ENCODE peak calls at places on chromosomes 13 and 19, in five cellular contexts. One of them, this sample, is unnamed.

GRCh38 chr13:23586336-23586735 is 16.1 kb downstream of the TNFRSF19 start:
- DNase-seq in neural progenitor cell: no peak
- DNase-seq in DND-41: no peak
- DNase-seq in PC-3: no peak
- DNase-seq in MM.1S: no peak
- DNase-seq in this sample: no peak

GRCh38 chr13:67119481-67119883 is 110.7 kb downstream of the PCDH9 start:
- DNase-seq in neural progenitor cell: no peak
- DNase-seq in PC-3: peak
- DNase-seq in MM.1S: no peak
- DNase-seq in DND-41: no peak
- DNase-seq in this sample: no peak

GRCh38 chr19:14437578-14438140 is 4.6 kb downstream of the PKN1 start:
- DNase-seq in MM.1S: no peak
- DNase-seq in DND-41: no peak
- DNase-seq in neural progenitor cell: no peak
- DNase-seq in PC-3: no peak
- DNase-seq in this sample: no peak

GRCh38 chr13:111907341-111907880 is 159.5 kb upstream of the SOX1 start:
- DNase-seq in DND-41: no peak
- DNase-seq in neural progenitor cell: no peak
- DNase-seq in MM.1S: no peak
- DNase-seq in PC-3: no peak
- DNase-seq in this sample: peak

GRCh38 chr13:43611631-43612416 is 174.9 kb downstream of the ENOX1 start:
- DNase-seq in PC-3: no peak
- DNase-seq in DND-41: no peak
- DNase-seq in MM.1S: no peak
- DNase-seq in neural progenitor cell: no peak
- DNase-seq in this sample: no peak

GRCh38 chr19:10975374-10976036 is 14.7 kb downstream of the SMARCA4 start:
- DNase-seq in DND-41: no peak
- DNase-seq in MM.1S: no peak
- DNase-seq in neural progenitor cell: no peak
- DNase-seq in PC-3: no peak
- DNase-seq in this sample: no peak

GRCh38 chr19:58203814-58204475 is 21.1 kb downstream of the ZNF274 start:
- DNase-seq in MM.1S: no peak
- DNase-seq in neural progenitor cell: no peak
- DNase-seq in PC-3: no peak
- DNase-seq in DND-41: no peak
- DNase-seq in this sample: no peak

GRCh38 chr19:15252398-15253018 is 20.3 kb upstream of the EPHX3 start:
- DNase-seq in PC-3: no peak
- DNase-seq in neural progenitor cell: peak
- DNase-seq in DND-41: peak
- DNase-seq in MM.1S: no peak
- DNase-seq in this sample: peak

GRCh38 chr19:610801-611505 is 21.3 kb downstream of the HCN2 start:
- DNase-seq in neural progenitor cell: no peak
- DNase-seq in PC-3: no peak
- DNase-seq in DND-41: peak
- DNase-seq in MM.1S: no peak
- DNase-seq in this sample: no peak

GRCh38 chr19:17625043-17625442 is 63.1 kb downstream of the UNC13A start:
- DNase-seq in DND-41: no peak
- DNase-seq in MM.1S: no peak
- DNase-seq in neural progenitor cell: no peak
- DNase-seq in PC-3: no peak
- DNase-seq in this sample: no peak

GRCh38 chr13:76621726-76622125 is 264.5 kb downstream of the KCTD12 start:
- DNase-seq in MM.1S: no peak
- DNase-seq in neural progenitor cell: no peak
- DNase-seq in DND-41: no peak
- DNase-seq in PC-3: no peak
- DNase-seq in this sample: no peak

GRCh38 chr13:72185756-72186155 is 318.8 kb upstream of the DACH1 start:
- DNase-seq in PC-3: no peak
- DNase-seq in MM.1S: no peak
- DNase-seq in neural progenitor cell: no peak
- DNase-seq in DND-41: no peak
- DNase-seq in this sample: no peak

GRCh38 chr19:54081032-54081431 is at the start of gene TARM1:
- DNase-seq in PC-3: no peak
- DNase-seq in MM.1S: no peak
- DNase-seq in neural progenitor cell: no peak
- DNase-seq in DND-41: no peak
- DNase-seq in this sample: no peak

GRCh38 chr19:17226002-17226933 is at the start of gene OCEL1:
- DNase-seq in DND-41: peak
- DNase-seq in neural progenitor cell: peak
- DNase-seq in PC-3: peak
- DNase-seq in MM.1S: peak
- DNase-seq in this sample: peak

GRCh38 chr13:87274209-87274819 is 396.9 kb upstream of the SLITRK5 start:
- DNase-seq in PC-3: peak
- DNase-seq in DND-41: peak
- DNase-seq in neural progenitor cell: peak
- DNase-seq in MM.1S: peak
- DNase-seq in this sample: peak

GRCh38 chr13:51585234-51585672 is 991 bp downstream of the WDFY2 start:
- DNase-seq in neural progenitor cell: no peak
- DNase-seq in DND-41: peak
- DNase-seq in PC-3: no peak
- DNase-seq in MM.1S: no peak
- DNase-seq in this sample: no peak

GRCh38 chr19:12899891-12900518 is 9.0 kb downstream of the GCDH start:
- DNase-seq in neural progenitor cell: no peak
- DNase-seq in PC-3: no peak
- DNase-seq in DND-41: no peak
- DNase-seq in MM.1S: peak
- DNase-seq in this sample: no peak

GRCh38 chr13:60261432-60262351 is 98.0 kb upstream of the DIAPH3 start:
- DNase-seq in MM.1S: no peak
- DNase-seq in PC-3: no peak
- DNase-seq in DND-41: no peak
- DNase-seq in neural progenitor cell: peak
- DNase-seq in this sample: peak

GRCh38 chr13:19289180-19289579 is 107.6 kb upstream of the TUBA3C start:
- DNase-seq in DND-41: no peak
- DNase-seq in PC-3: no peak
- DNase-seq in neural progenitor cell: no peak
- DNase-seq in MM.1S: no peak
- DNase-seq in this sample: no peak

GRCh38 chr19:16325671-16326400 is 1.2 kb downstream of the KLF2 start:
- DNase-seq in PC-3: no peak
- DNase-seq in DND-41: no peak
- DNase-seq in neural progenitor cell: peak
- DNase-seq in MM.1S: peak
- DNase-seq in this sample: peak

GRCh38 chr19:44847144-44848035 is 1.3 kb downstream of the NECTIN2 start:
- DNase-seq in PC-3: peak
- DNase-seq in neural progenitor cell: peak
- DNase-seq in DND-41: no peak
- DNase-seq in MM.1S: no peak
- DNase-seq in this sample: peak

GRCh38 chr19:29943615-29944014 is 1.6 kb downstream of the URI1 start:
- DNase-seq in PC-3: no peak
- DNase-seq in DND-41: no peak
- DNase-seq in MM.1S: no peak
- DNase-seq in neural progenitor cell: no peak
- DNase-seq in this sample: no peak

GRCh38 chr13:110274687-110275086 is 32.3 kb downstream of the COL4A1 start:
- DNase-seq in neural progenitor cell: peak
- DNase-seq in MM.1S: no peak
- DNase-seq in PC-3: peak
- DNase-seq in DND-41: no peak
- DNase-seq in this sample: peak
- TF ChIP-seq CTCF in neural progenitor cell: peak
- TF ChIP-seq CTCF in MM.1S: no peak
- TF ChIP-seq CTCF in PC-3: peak
- TF ChIP-seq CTCF in DND-41: no peak
- TF ChIP-seq CTCF in this sample: peak

GRCh38 chr19:55486971-55487883 is 1.0 kb upstream of the SSC5D start:
- DNase-seq in DND-41: no peak
- DNase-seq in neural progenitor cell: peak
- DNase-seq in PC-3: peak
- DNase-seq in MM.1S: no peak
- DNase-seq in this sample: peak
- H3K9ac ChIP-seq in DND-41: no peak
- H3K9ac ChIP-seq in neural progenitor cell: no peak
- H3K9ac ChIP-seq in PC-3: peak
- H3K9ac ChIP-seq in MM.1S: no peak
- H3K9ac ChIP-seq in this sample: no peak

GRCh38 chr13:85864963-85865530 is 65.8 kb upstream of the SLITRK6 start:
- DNase-seq in PC-3: peak
- DNase-seq in DND-41: no peak
- DNase-seq in MM.1S: peak
- DNase-seq in neural progenitor cell: peak
- DNase-seq in this sample: peak
- TF ChIP-seq CTCF in PC-3: peak
- TF ChIP-seq CTCF in DND-41: peak
- TF ChIP-seq CTCF in MM.1S: peak
- TF ChIP-seq CTCF in neural progenitor cell: peak
- TF ChIP-seq CTCF in this sample: peak

GRCh38 chr13:49472186-49472585 is 23.6 kb upstream of the PHF11 start:
- DNase-seq in DND-41: no peak
- DNase-seq in PC-3: no peak
- DNase-seq in MM.1S: no peak
- DNase-seq in neural progenitor cell: no peak
- DNase-seq in this sample: no peak
- H3K9ac ChIP-seq in DND-41: no peak
- H3K9ac ChIP-seq in PC-3: no peak
- H3K9ac ChIP-seq in MM.1S: no peak
- H3K9ac ChIP-seq in neural progenitor cell: no peak
- H3K9ac ChIP-seq in this sample: no peak